ENCODE peak calls at places on chromosomes 16 and 17, in eight cellular contexts. One of them, this sample, is unnamed.
A peak's percentile ranks its signal among the peaks of the same experiment; 100 is the strongest.

GRCh38 chr17:28392491-28392890 is 13.5 kb downstream of the SLC46A1 start:
- ATAC-seq in heart right ventricle: no peak
- ATAC-seq in left cardiac atrium: no peak
- ATAC-seq in left lobe of liver: no peak
- ATAC-seq in IMR-90: no peak
- ATAC-seq in stimulated activated memory B cell treated with anti-CD40 and anti-IgM and Interleukin-4, amounts not matched to agents 10 μg/mL and 1 μg/mL and 100 μg/mL, for 72 hours: no peak
- ATAC-seq in stimulated activated naive B cell treated with anti-CD40 and anti-IgM and Interleukin-4, amounts not matched to agents 10 μg/mL and 1 μg/mL and 100 μg/mL, for 72 hours: no peak
- ATAC-seq in CD4-positive, alpha-beta T cell: no peak
- ATAC-seq in this sample: no peak

GRCh38 chr16:67104061-67104460 is 5.7 kb upstream of the PHAF1 start:
- ATAC-seq in IMR-90: peak; percentile 43
- ATAC-seq in heart right ventricle: peak; percentile 72
- ATAC-seq in CD4-positive, alpha-beta T cell: no peak
- ATAC-seq in stimulated activated memory B cell treated with anti-CD40 and anti-IgM and Interleukin-4, amounts not matched to agents 10 μg/mL and 1 μg/mL and 100 μg/mL, for 72 hours: no peak
- ATAC-seq in stimulated activated naive B cell treated with anti-CD40 and anti-IgM and Interleukin-4, amounts not matched to agents 10 μg/mL and 1 μg/mL and 100 μg/mL, for 72 hours: peak; percentile 24
- ATAC-seq in left lobe of liver: peak; percentile 86
- ATAC-seq in left cardiac atrium: peak; percentile 43
- ATAC-seq in this sample: peak; percentile 70

GRCh38 chr16:66924527-66925321 is 611 bp downstream of the RRAD start:
- ATAC-seq in IMR-90: peak; percentile 48
- ATAC-seq in stimulated activated memory B cell treated with anti-CD40 and anti-IgM and Interleukin-4, amounts not matched to agents 10 μg/mL and 1 μg/mL and 100 μg/mL, for 72 hours: peak; percentile 54
- ATAC-seq in stimulated activated naive B cell treated with anti-CD40 and anti-IgM and Interleukin-4, amounts not matched to agents 10 μg/mL and 1 μg/mL and 100 μg/mL, for 72 hours: peak; percentile 49
- ATAC-seq in heart right ventricle: peak; percentile 11
- ATAC-seq in CD4-positive, alpha-beta T cell: peak; percentile 78
- ATAC-seq in left cardiac atrium: peak; percentile 25
- ATAC-seq in left lobe of liver: peak; percentile 51
- ATAC-seq in this sample: peak; percentile 45

GRCh38 chr16:86215233-86215978 is 294.9 kb upstream of the FOXF1 start:
- ATAC-seq in left lobe of liver: no peak
- ATAC-seq in CD4-positive, alpha-beta T cell: no peak
- ATAC-seq in stimulated activated naive B cell treated with anti-CD40 and anti-IgM and Interleukin-4, amounts not matched to agents 10 μg/mL and 1 μg/mL and 100 μg/mL, for 72 hours: no peak
- ATAC-seq in stimulated activated memory B cell treated with anti-CD40 and anti-IgM and Interleukin-4, amounts not matched to agents 10 μg/mL and 1 μg/mL and 100 μg/mL, for 72 hours: no peak
- ATAC-seq in heart right ventricle: no peak
- ATAC-seq in IMR-90: no peak
- ATAC-seq in left cardiac atrium: no peak
- ATAC-seq in this sample: no peak

GRCh38 chr16:84897911-84898377 is 78.2 kb downstream of the CRISPLD2 start:
- ATAC-seq in stimulated activated memory B cell treated with anti-CD40 and anti-IgM and Interleukin-4, amounts not matched to agents 10 μg/mL and 1 μg/mL and 100 μg/mL, for 72 hours: no peak
- ATAC-seq in heart right ventricle: peak; percentile 57
- ATAC-seq in stimulated activated naive B cell treated with anti-CD40 and anti-IgM and Interleukin-4, amounts not matched to agents 10 μg/mL and 1 μg/mL and 100 μg/mL, for 72 hours: no peak
- ATAC-seq in IMR-90: no peak
- ATAC-seq in left lobe of liver: peak; percentile 10
- ATAC-seq in CD4-positive, alpha-beta T cell: no peak
- ATAC-seq in left cardiac atrium: peak; percentile 70
- ATAC-seq in this sample: no peak

GRCh38 chr16:11094838-11095565 is 150.6 kb downstream of the CLEC16A start:
- ATAC-seq in stimulated activated memory B cell treated with anti-CD40 and anti-IgM and Interleukin-4, amounts not matched to agents 10 μg/mL and 1 μg/mL and 100 μg/mL, for 72 hours: peak; percentile 79
- ATAC-seq in IMR-90: no peak
- ATAC-seq in heart right ventricle: no peak
- ATAC-seq in stimulated activated naive B cell treated with anti-CD40 and anti-IgM and Interleukin-4, amounts not matched to agents 10 μg/mL and 1 μg/mL and 100 μg/mL, for 72 hours: peak; percentile 67
- ATAC-seq in left cardiac atrium: no peak
- ATAC-seq in left lobe of liver: no peak
- ATAC-seq in CD4-positive, alpha-beta T cell: peak; percentile 68
- ATAC-seq in this sample: no peak

GRCh38 chr17:38604479-38605229 is 1.1 kb downstream of the SRCIN1 start:
- ATAC-seq in stimulated activated memory B cell treated with anti-CD40 and anti-IgM and Interleukin-4, amounts not matched to agents 10 μg/mL and 1 μg/mL and 100 μg/mL, for 72 hours: no peak
- ATAC-seq in left cardiac atrium: no peak
- ATAC-seq in IMR-90: peak; percentile 15
- ATAC-seq in heart right ventricle: no peak
- ATAC-seq in CD4-positive, alpha-beta T cell: peak; percentile 19
- ATAC-seq in stimulated activated naive B cell treated with anti-CD40 and anti-IgM and Interleukin-4, amounts not matched to agents 10 μg/mL and 1 μg/mL and 100 μg/mL, for 72 hours: peak; percentile 32
- ATAC-seq in left lobe of liver: no peak
- ATAC-seq in this sample: no peak

GRCh38 chr17:42286411-42287295 is 1.6 kb upstream of the STAT5A start:
- ATAC-seq in left cardiac atrium: peak; percentile 1
- ATAC-seq in CD4-positive, alpha-beta T cell: no peak
- ATAC-seq in stimulated activated naive B cell treated with anti-CD40 and anti-IgM and Interleukin-4, amounts not matched to agents 10 μg/mL and 1 μg/mL and 100 μg/mL, for 72 hours: no peak
- ATAC-seq in stimulated activated memory B cell treated with anti-CD40 and anti-IgM and Interleukin-4, amounts not matched to agents 10 μg/mL and 1 μg/mL and 100 μg/mL, for 72 hours: no peak
- ATAC-seq in left lobe of liver: no peak
- ATAC-seq in IMR-90: no peak
- ATAC-seq in heart right ventricle: no peak
- ATAC-seq in this sample: no peak

GRCh38 chr17:42180922-42181850 is at the start of gene KCNH4:
- ATAC-seq in left cardiac atrium: peak; percentile 63
- ATAC-seq in IMR-90: peak; percentile 56
- ATAC-seq in left lobe of liver: peak; percentile 68
- ATAC-seq in CD4-positive, alpha-beta T cell: peak; percentile 65
- ATAC-seq in stimulated activated memory B cell treated with anti-CD40 and anti-IgM and Interleukin-4, amounts not matched to agents 10 μg/mL and 1 μg/mL and 100 μg/mL, for 72 hours: peak; percentile 73
- ATAC-seq in stimulated activated naive B cell treated with anti-CD40 and anti-IgM and Interleukin-4, amounts not matched to agents 10 μg/mL and 1 μg/mL and 100 μg/mL, for 72 hours: peak; percentile 45
- ATAC-seq in heart right ventricle: peak; percentile 65
- ATAC-seq in this sample: peak; percentile 75

GRCh38 chr16:3618782-3619166 is 7.4 kb upstream of the SLX4 start:
- ATAC-seq in left lobe of liver: no peak
- ATAC-seq in left cardiac atrium: no peak
- ATAC-seq in heart right ventricle: no peak
- ATAC-seq in IMR-90: no peak
- ATAC-seq in stimulated activated naive B cell treated with anti-CD40 and anti-IgM and Interleukin-4, amounts not matched to agents 10 μg/mL and 1 μg/mL and 100 μg/mL, for 72 hours: no peak
- ATAC-seq in CD4-positive, alpha-beta T cell: no peak
- ATAC-seq in stimulated activated memory B cell treated with anti-CD40 and anti-IgM and Interleukin-4, amounts not matched to agents 10 μg/mL and 1 μg/mL and 100 μg/mL, for 72 hours: no peak
- ATAC-seq in this sample: no peak

GRCh38 chr17:63497708-63498483 is 21.0 kb downstream of the ACE start:
- ATAC-seq in CD4-positive, alpha-beta T cell: no peak
- ATAC-seq in left cardiac atrium: no peak
- ATAC-seq in left lobe of liver: peak; percentile 32
- ATAC-seq in heart right ventricle: no peak
- ATAC-seq in IMR-90: no peak
- ATAC-seq in stimulated activated memory B cell treated with anti-CD40 and anti-IgM and Interleukin-4, amounts not matched to agents 10 μg/mL and 1 μg/mL and 100 μg/mL, for 72 hours: peak; percentile 31
- ATAC-seq in stimulated activated naive B cell treated with anti-CD40 and anti-IgM and Interleukin-4, amounts not matched to agents 10 μg/mL and 1 μg/mL and 100 μg/mL, for 72 hours: no peak
- ATAC-seq in this sample: peak; percentile 70

GRCh38 chr16:28062261-28063046 is 1.1 kb downstream of the GSG1L start:
- ATAC-seq in left lobe of liver: no peak
- ATAC-seq in stimulated activated memory B cell treated with anti-CD40 and anti-IgM and Interleukin-4, amounts not matched to agents 10 μg/mL and 1 μg/mL and 100 μg/mL, for 72 hours: no peak
- ATAC-seq in left cardiac atrium: peak; percentile 13
- ATAC-seq in heart right ventricle: no peak
- ATAC-seq in CD4-positive, alpha-beta T cell: no peak
- ATAC-seq in stimulated activated naive B cell treated with anti-CD40 and anti-IgM and Interleukin-4, amounts not matched to agents 10 μg/mL and 1 μg/mL and 100 μg/mL, for 72 hours: peak; percentile 13
- ATAC-seq in IMR-90: no peak
- ATAC-seq in this sample: no peak

This sample was measured in SK-N-SH treated with all-trans-retinoic acid at 6 μM for 48 hours.